ENCODE peak calls at places on chromosomes 3 and 15, in ten cellular contexts. One of them, this sample, is unnamed.

GRCh38 chr3:136909187-136909586 is 47.2 kb downstream of the NCK1 start:
- DNase-seq in C1 segment of cervical spinal cord: no peak
- DNase-seq in Right ventricle myocardium superior: no peak
- DNase-seq in GM23248: no peak
- DNase-seq in smooth muscle cell of the brain vasculature: no peak
- DNase-seq in amniotic epithelial cell: no peak
- DNase-seq in CD4-positive, alpha-beta T cell: no peak
- DNase-seq in mucosa of gallbladder: no peak
- DNase-seq in ELR: no peak
- DNase-seq in NCI-H345: no peak
- DNase-seq in this sample: no peak

GRCh38 chr15:32979710-32980109 is 214.8 kb downstream of the FMN1 start:
- DNase-seq in GM23248: peak; percentile 96
- DNase-seq in amniotic epithelial cell: no peak
- DNase-seq in C1 segment of cervical spinal cord: no peak
- DNase-seq in NCI-H345: no peak
- DNase-seq in smooth muscle cell of the brain vasculature: no peak
- DNase-seq in Right ventricle myocardium superior: no peak
- DNase-seq in CD4-positive, alpha-beta T cell: no peak
- DNase-seq in mucosa of gallbladder: no peak
- DNase-seq in ELR: peak; percentile 96
- DNase-seq in this sample: no peak

GRCh38 chr3:17149076-17149475 is 264.3 kb downstream of the PLCL2 start:
- DNase-seq in C1 segment of cervical spinal cord: no peak
- DNase-seq in ELR: no peak
- DNase-seq in CD4-positive, alpha-beta T cell: no peak
- DNase-seq in NCI-H345: no peak
- DNase-seq in mucosa of gallbladder: no peak
- DNase-seq in smooth muscle cell of the brain vasculature: no peak
- DNase-seq in amniotic epithelial cell: no peak
- DNase-seq in Right ventricle myocardium superior: no peak
- DNase-seq in GM23248: no peak
- DNase-seq in this sample: no peak

GRCh38 chr3:23490459-23490858 is 287.3 kb downstream of the UBE2E2 start:
- DNase-seq in smooth muscle cell of the brain vasculature: peak; percentile 26
- DNase-seq in GM23248: peak; percentile 78
- DNase-seq in C1 segment of cervical spinal cord: no peak
- DNase-seq in ELR: peak; percentile 81
- DNase-seq in amniotic epithelial cell: peak; percentile 51
- DNase-seq in CD4-positive, alpha-beta T cell: no peak
- DNase-seq in NCI-H345: no peak
- DNase-seq in mucosa of gallbladder: no peak
- DNase-seq in Right ventricle myocardium superior: no peak
- DNase-seq in this sample: no peak

GRCh38 chr3:3227670-3228069 is 48.2 kb upstream of the CRBN start:
- DNase-seq in smooth muscle cell of the brain vasculature: no peak
- DNase-seq in CD4-positive, alpha-beta T cell: no peak
- DNase-seq in ELR: no peak
- DNase-seq in C1 segment of cervical spinal cord: no peak
- DNase-seq in GM23248: no peak
- DNase-seq in amniotic epithelial cell: no peak
- DNase-seq in NCI-H345: no peak
- DNase-seq in Right ventricle myocardium superior: no peak
- DNase-seq in mucosa of gallbladder: no peak
- DNase-seq in this sample: no peak

GRCh38 chr3:179768080-179768479 is 115.2 kb downstream of the USP13 start:
- DNase-seq in amniotic epithelial cell: peak; percentile 59
- DNase-seq in mucosa of gallbladder: no peak
- DNase-seq in GM23248: peak; percentile 73
- DNase-seq in C1 segment of cervical spinal cord: peak; percentile 4
- DNase-seq in CD4-positive, alpha-beta T cell: no peak
- DNase-seq in Right ventricle myocardium superior: no peak
- DNase-seq in smooth muscle cell of the brain vasculature: peak; percentile 46
- DNase-seq in NCI-H345: peak; percentile 28
- DNase-seq in ELR: peak; percentile 79
- DNase-seq in this sample: no peak

GRCh38 chr3:99875573-99875924 is 57.9 kb downstream of the CMSS1 start:
- DNase-seq in CD4-positive, alpha-beta T cell: no peak
- DNase-seq in amniotic epithelial cell: peak; percentile 85
- DNase-seq in mucosa of gallbladder: no peak
- DNase-seq in NCI-H345: no peak
- DNase-seq in smooth muscle cell of the brain vasculature: no peak
- DNase-seq in Right ventricle myocardium superior: no peak
- DNase-seq in C1 segment of cervical spinal cord: no peak
- DNase-seq in ELR: peak; percentile 66
- DNase-seq in GM23248: peak; percentile 74
- DNase-seq in this sample: no peak

GRCh38 chr3:94317054-94317453 is 254.2 kb downstream of the NSUN3 start:
- DNase-seq in C1 segment of cervical spinal cord: peak; percentile 9
- DNase-seq in mucosa of gallbladder: no peak
- DNase-seq in smooth muscle cell of the brain vasculature: no peak
- DNase-seq in GM23248: no peak
- DNase-seq in ELR: no peak
- DNase-seq in CD4-positive, alpha-beta T cell: no peak
- DNase-seq in amniotic epithelial cell: no peak
- DNase-seq in NCI-H345: no peak
- DNase-seq in Right ventricle myocardium superior: no peak
- DNase-seq in this sample: no peak

GRCh38 chr3:151146071-151146730 is 56.8 kb downstream of the GPR171 start:
- DNase-seq in GM23248: peak; percentile 89
- DNase-seq in CD4-positive, alpha-beta T cell: peak; percentile 45
- DNase-seq in amniotic epithelial cell: peak; percentile 61
- DNase-seq in Right ventricle myocardium superior: peak; percentile 66
- DNase-seq in smooth muscle cell of the brain vasculature: peak; percentile 41
- DNase-seq in mucosa of gallbladder: peak; percentile 77
- DNase-seq in C1 segment of cervical spinal cord: peak; percentile 61
- DNase-seq in NCI-H345: peak; percentile 63
- DNase-seq in ELR: peak; percentile 78
- DNase-seq in this sample: peak; percentile 25

GRCh38 chr15:64620991-64621495 is 154.3 kb downstream of the RBPMS2 start:
- DNase-seq in ELR: no peak
- DNase-seq in mucosa of gallbladder: no peak
- DNase-seq in NCI-H345: no peak
- DNase-seq in C1 segment of cervical spinal cord: no peak
- DNase-seq in amniotic epithelial cell: no peak
- DNase-seq in GM23248: no peak
- DNase-seq in CD4-positive, alpha-beta T cell: no peak
- DNase-seq in Right ventricle myocardium superior: no peak
- DNase-seq in smooth muscle cell of the brain vasculature: no peak
- DNase-seq in this sample: no peak

GRCh38 chr15:72141171-72142084 is 23.2 kb downstream of the SENP8 start:
- DNase-seq in smooth muscle cell of the brain vasculature: no peak
- DNase-seq in CD4-positive, alpha-beta T cell: no peak
- DNase-seq in C1 segment of cervical spinal cord: no peak
- DNase-seq in ELR: no peak
- DNase-seq in amniotic epithelial cell: no peak
- DNase-seq in mucosa of gallbladder: no peak
- DNase-seq in Right ventricle myocardium superior: no peak
- DNase-seq in NCI-H345: no peak
- DNase-seq in GM23248: no peak
- DNase-seq in this sample: no peak

GRCh38 chr3:18445421-18446066 is 20.4 kb upstream of the SATB1 start:
- DNase-seq in C1 segment of cervical spinal cord: no peak
- DNase-seq in GM23248: no peak
- DNase-seq in CD4-positive, alpha-beta T cell: peak; percentile 80
- DNase-seq in Right ventricle myocardium superior: peak; percentile 33
- DNase-seq in ELR: no peak
- DNase-seq in NCI-H345: peak; percentile 5
- DNase-seq in smooth muscle cell of the brain vasculature: no peak
- DNase-seq in amniotic epithelial cell: no peak
- DNase-seq in mucosa of gallbladder: peak; percentile 34
- DNase-seq in this sample: peak; percentile 71

GRCh38 chr3:170470063-170471006 is 51.7 kb downstream of the CLDN11 start:
- DNase-seq in smooth muscle cell of the brain vasculature: no peak
- DNase-seq in NCI-H345: peak; percentile 68
- DNase-seq in Right ventricle myocardium superior: no peak
- DNase-seq in CD4-positive, alpha-beta T cell: no peak
- DNase-seq in mucosa of gallbladder: no peak
- DNase-seq in amniotic epithelial cell: peak; percentile 72
- DNase-seq in ELR: no peak
- DNase-seq in C1 segment of cervical spinal cord: peak; percentile 24
- DNase-seq in GM23248: peak; percentile 60
- DNase-seq in this sample: no peak

GRCh38 chr3:46892285-46893145 is 15.0 kb downstream of the PTH1R start:
- DNase-seq in GM23248: peak; percentile 78
- DNase-seq in mucosa of gallbladder: peak; percentile 60
- DNase-seq in Right ventricle myocardium superior: peak; percentile 88
- DNase-seq in C1 segment of cervical spinal cord: peak; percentile 63
- DNase-seq in ELR: peak; percentile 79
- DNase-seq in smooth muscle cell of the brain vasculature: no peak
- DNase-seq in amniotic epithelial cell: peak; percentile 60
- DNase-seq in NCI-H345: peak; percentile 8
- DNase-seq in CD4-positive, alpha-beta T cell: no peak
- DNase-seq in this sample: no peak

GRCh38 chr3:58888087-58888486 is 161.7 kb downstream of the CFAP20DC start:
- DNase-seq in ELR: no peak
- DNase-seq in mucosa of gallbladder: no peak
- DNase-seq in smooth muscle cell of the brain vasculature: no peak
- DNase-seq in CD4-positive, alpha-beta T cell: no peak
- DNase-seq in GM23248: no peak
- DNase-seq in Right ventricle myocardium superior: no peak
- DNase-seq in C1 segment of cervical spinal cord: no peak
- DNase-seq in NCI-H345: no peak
- DNase-seq in amniotic epithelial cell: no peak
- DNase-seq in this sample: no peak

GRCh38 chr3:57393957-57394356 is 101.5 kb upstream of the ASB14 start:
- DNase-seq in C1 segment of cervical spinal cord: no peak
- DNase-seq in NCI-H345: no peak
- DNase-seq in Right ventricle myocardium superior: no peak
- DNase-seq in ELR: no peak
- DNase-seq in GM23248: no peak
- DNase-seq in smooth muscle cell of the brain vasculature: no peak
- DNase-seq in mucosa of gallbladder: no peak
- DNase-seq in CD4-positive, alpha-beta T cell: no peak
- DNase-seq in amniotic epithelial cell: no peak
- DNase-seq in this sample: no peak

GRCh38 chr3:46976326-46977190 is at the start of gene CCDC12:
- DNase-seq in C1 segment of cervical spinal cord: peak; percentile 95
- DNase-seq in CD4-positive, alpha-beta T cell: peak; percentile 93
- DNase-seq in amniotic epithelial cell: peak; percentile 100
- DNase-seq in ELR: peak; percentile 99
- DNase-seq in smooth muscle cell of the brain vasculature: peak; percentile 95
- DNase-seq in mucosa of gallbladder: peak; percentile 98
- DNase-seq in Right ventricle myocardium superior: peak; percentile 95
- DNase-seq in GM23248: peak; percentile 99
- DNase-seq in NCI-H345: peak; percentile 93
- DNase-seq in this sample: peak; percentile 88

GRCh38 chr3:31066999-31067398 is 172.5 kb upstream of the GADL1 start:
- DNase-seq in ELR: peak; percentile 94
- DNase-seq in Right ventricle myocardium superior: no peak
- DNase-seq in mucosa of gallbladder: no peak
- DNase-seq in smooth muscle cell of the brain vasculature: peak; percentile 62
- DNase-seq in C1 segment of cervical spinal cord: no peak
- DNase-seq in NCI-H345: no peak
- DNase-seq in GM23248: peak; percentile 98
- DNase-seq in CD4-positive, alpha-beta T cell: no peak
- DNase-seq in amniotic epithelial cell: peak; percentile 94
- DNase-seq in this sample: no peak

GRCh38 chr15:40815042-40815678 is 7.9 kb upstream of the DNAJC17 start:
- DNase-seq in mucosa of gallbladder: no peak
- DNase-seq in amniotic epithelial cell: peak; percentile 33
- DNase-seq in smooth muscle cell of the brain vasculature: no peak
- DNase-seq in GM23248: no peak
- DNase-seq in CD4-positive, alpha-beta T cell: no peak
- DNase-seq in Right ventricle myocardium superior: peak; percentile 52
- DNase-seq in ELR: no peak
- DNase-seq in NCI-H345: no peak
- DNase-seq in C1 segment of cervical spinal cord: no peak
- DNase-seq in this sample: no peak

GRCh38 chr3:189146842-189147241 is 24.9 kb upstream of the TPRG1 start:
- DNase-seq in smooth muscle cell of the brain vasculature: no peak
- DNase-seq in mucosa of gallbladder: no peak
- DNase-seq in ELR: peak; percentile 40
- DNase-seq in CD4-positive, alpha-beta T cell: no peak
- DNase-seq in C1 segment of cervical spinal cord: no peak
- DNase-seq in Right ventricle myocardium superior: no peak
- DNase-seq in NCI-H345: no peak
- DNase-seq in amniotic epithelial cell: no peak
- DNase-seq in GM23248: no peak
- DNase-seq in this sample: no peak